ENCODE peak calls at places on chromosomes 7 and 10, in eight cellular contexts. V is HTR-8/SVneo, B is lower leg skin, U is NCI-H187 treated with DMSO at 0.1 percent for 48 hours, W is putamen, O is NCI-H2171, D is nucleus accumbens, A is NCI-H748 treated with DMSO at 0.1 percent for 48 hours. H is an unnamed sample.

GRCh38 chr7:154841731-154842331 is 161.1 kb downstream of the PAXIP1 start:
- DNase-seq in V (no peak), B (no peak), U (peak), W (no peak), O (no peak), D (no peak), A (peak), H (no peak)

GRCh38 chr10:125035136-125035535 is 93.2 kb downstream of the ZRANB1 start:
- DNase-seq in V (peak), B (no peak), U (no peak), W (no peak), O (no peak), D (no peak), A (no peak), H (peak)

GRCh38 chr7:17680026-17680425 is 260.3 kb downstream of the SNX13 start:
- DNase-seq in V (no peak), B (peak), U (no peak), W (peak), O (no peak), D (no peak), A (no peak), H (peak)

GRCh38 chr7:157657741-157658740 is 321.2 kb downstream of the DNAJB6 start:
- DNase-seq in V (no peak), B (peak), U (no peak), W (no peak), O (no peak), D (no peak), A (no peak), H (no peak)

GRCh38 chr10:97336942-97337719 is 2.6 kb upstream of the FRAT2 start:
- DNase-seq in V (no peak), B (peak), U (no peak), W (no peak), O (no peak), D (no peak), A (peak), H (no peak)

GRCh38 chr7:126569402-126569801 is 683.3 kb downstream of the GRM8 start:
- DNase-seq in V (no peak), B (no peak), U (no peak), W (no peak), O (no peak), D (no peak), A (no peak), H (no peak)

GRCh38 chr7:30278849-30279505 is 5.4 kb upstream of the ZNRF2 start:
- DNase-seq in V (no peak), B (no peak), U (no peak), W (no peak), O (no peak), D (no peak), A (no peak), H (no peak)

GRCh38 chr7:73707045-73707631 is 12.3 kb downstream of the STX1A start:
- DNase-seq in V (no peak), B (peak), U (no peak), W (no peak), O (peak), D (no peak), A (no peak), H (peak)

GRCh38 chr10:43199088-43199683 is 60.9 kb downstream of the CSGALNACT2 start:
- DNase-seq in V (no peak), B (peak), U (no peak), W (no peak), O (no peak), D (no peak), A (no peak), H (no peak)

GRCh38 chr10:62637249-62638061 is 167.1 kb upstream of the ADO start:
- DNase-seq in V (no peak), B (no peak), U (no peak), W (no peak), O (no peak), D (no peak), A (no peak), H (no peak)

GRCh38 chr7:85115006-85115405 is 71.8 kb downstream of the SEMA3D start:
- DNase-seq in V (no peak), B (no peak), U (no peak), W (no peak), O (no peak), D (no peak), A (no peak), H (no peak)

GRCh38 chr10:26479766-26480492 is 41.8 kb downstream of the APBB1IP start:
- DNase-seq in V (no peak), B (no peak), U (no peak), W (no peak), O (no peak), D (no peak), A (no peak), H (no peak)

GRCh38 chr10:131212763-131213325 is 98.7 kb downstream of the TCERG1L start:
- DNase-seq in V (no peak), B (peak), U (no peak), W (no peak), O (no peak), D (no peak), A (no peak), H (no peak)

GRCh38 chr10:101266396-101267298 is 37.4 kb upstream of the LBX1 start:
- DNase-seq in V (no peak), B (no peak), U (no peak), W (no peak), O (no peak), D (no peak), A (no peak), H (no peak)

GRCh38 chr10:69843923-69844322 is 42.2 kb downstream of the COL13A1 start:
- DNase-seq in V (no peak), B (no peak), U (no peak), W (no peak), O (no peak), D (no peak), A (no peak), H (no peak)

GRCh38 chr10:119189811-119190282 is 11.2 kb upstream of the PRDX3 start:
- DNase-seq in V (no peak), B (no peak), U (no peak), W (peak), O (no peak), D (peak), A (no peak), H (no peak)

GRCh38 chr7:6886198-6886597 is 60.1 kb upstream of the CCZ1B start:
- DNase-seq in V (no peak), B (no peak), U (no peak), W (no peak), O (no peak), D (no peak), A (no peak), H (no peak)

GRCh38 chr7:84502222-84502621 is 307.6 kb upstream of the SEMA3A start:
- DNase-seq in V (no peak), B (no peak), U (no peak), W (no peak), O (no peak), D (no peak), A (no peak), H (no peak)

GRCh38 chr7:146655928-146656797 is 539.6 kb downstream of the CNTNAP2 start:
- DNase-seq in V (no peak), B (no peak), U (peak), W (no peak), O (peak), D (no peak), A (peak), H (no peak)

GRCh38 chr7:45890902-45891461 is 2.7 kb downstream of the IGFBP1 start:
- DNase-seq in V (peak), B (no peak), U (no peak), W (peak), O (peak), D (no peak), A (peak), H (peak)

GRCh38 chr7:110283056-110283455 is 807.9 kb upstream of the LRRN3 start:
- DNase-seq in V (no peak), B (no peak), U (no peak), W (no peak), O (no peak), D (no peak), A (no peak), H (no peak)

GRCh38 chr10:3452683-3453388 is 280.3 kb upstream of the PITRM1 start:
- DNase-seq in V (peak), B (no peak), U (no peak), W (no peak), O (no peak), D (no peak), A (no peak), H (no peak)

H was measured in A549.